ENCODE peak calls at places on chromosomes 6 and 20, in nine cellular contexts. One of them, this sample, is unnamed.

GRCh38 chr20:32354592-32355416 is 3.3 kb upstream of the ASXL1 start:
- DNase-seq in T-cell: no peak
- DNase-seq in AG20443: no peak
- DNase-seq in activated CD4-positive, alpha-beta T cell treated with anti-CD3 and anti-CD28 coated beads, Interleukin-2, amount 50 U/mL, for 1 hour: no peak
- DNase-seq in left cardiac atrium: no peak
- DNase-seq in T1000: peak
- DNase-seq in D341Med: no peak
- DNase-seq in A172: peak
- DNase-seq in H7: no peak
- DNase-seq in this sample: no peak

GRCh38 chr20:17782768-17783167 is 83.0 kb downstream of the BANF2 start:
- DNase-seq in T1000: no peak
- DNase-seq in left cardiac atrium: no peak
- DNase-seq in AG20443: no peak
- DNase-seq in A172: no peak
- DNase-seq in H7: no peak
- DNase-seq in activated CD4-positive, alpha-beta T cell treated with anti-CD3 and anti-CD28 coated beads, Interleukin-2, amount 50 U/mL, for 1 hour: no peak
- DNase-seq in D341Med: no peak
- DNase-seq in T-cell: no peak
- DNase-seq in this sample: no peak

GRCh38 chr6:16058188-16058780 is 70.6 kb upstream of the MYLIP start:
- DNase-seq in D341Med: no peak
- DNase-seq in activated CD4-positive, alpha-beta T cell treated with anti-CD3 and anti-CD28 coated beads, Interleukin-2, amount 50 U/mL, for 1 hour: no peak
- DNase-seq in H7: no peak
- DNase-seq in T-cell: no peak
- DNase-seq in A172: no peak
- DNase-seq in left cardiac atrium: no peak
- DNase-seq in T1000: no peak
- DNase-seq in AG20443: no peak
- DNase-seq in this sample: no peak

GRCh38 chr6:17583811-17584210 is 16.3 kb upstream of the FAM8A1 start:
- DNase-seq in H7: no peak
- DNase-seq in A172: no peak
- DNase-seq in left cardiac atrium: peak
- DNase-seq in D341Med: no peak
- DNase-seq in T-cell: no peak
- DNase-seq in activated CD4-positive, alpha-beta T cell treated with anti-CD3 and anti-CD28 coated beads, Interleukin-2, amount 50 U/mL, for 1 hour: no peak
- DNase-seq in AG20443: peak
- DNase-seq in T1000: no peak
- DNase-seq in this sample: no peak

GRCh38 chr20:30491016-30491415 is 766.4 kb upstream of the DEFB115 start:
- DNase-seq in H7: no peak
- DNase-seq in left cardiac atrium: no peak
- DNase-seq in A172: no peak
- DNase-seq in T-cell: no peak
- DNase-seq in AG20443: no peak
- DNase-seq in D341Med: no peak
- DNase-seq in activated CD4-positive, alpha-beta T cell treated with anti-CD3 and anti-CD28 coated beads, Interleukin-2, amount 50 U/mL, for 1 hour: no peak
- DNase-seq in T1000: no peak
- DNase-seq in this sample: no peak

GRCh38 chr6:127342946-127343752 is at the start of gene ECHDC1:
- DNase-seq in activated CD4-positive, alpha-beta T cell treated with anti-CD3 and anti-CD28 coated beads, Interleukin-2, amount 50 U/mL, for 1 hour: peak
- DNase-seq in T-cell: peak
- DNase-seq in left cardiac atrium: peak
- DNase-seq in AG20443: peak
- DNase-seq in A172: peak
- DNase-seq in H7: peak
- DNase-seq in T1000: peak
- DNase-seq in D341Med: peak
- DNase-seq in this sample: peak

GRCh38 chr6:169051371-169051770 is 202.3 kb downstream of the THBS2 start:
- DNase-seq in activated CD4-positive, alpha-beta T cell treated with anti-CD3 and anti-CD28 coated beads, Interleukin-2, amount 50 U/mL, for 1 hour: no peak
- DNase-seq in AG20443: no peak
- DNase-seq in A172: no peak
- DNase-seq in T1000: no peak
- DNase-seq in T-cell: no peak
- DNase-seq in D341Med: no peak
- DNase-seq in H7: no peak
- DNase-seq in left cardiac atrium: no peak
- DNase-seq in this sample: no peak

GRCh38 chr6:2600363-2600762 is 150.4 kb downstream of the MYLK4 start:
- DNase-seq in left cardiac atrium: no peak
- DNase-seq in activated CD4-positive, alpha-beta T cell treated with anti-CD3 and anti-CD28 coated beads, Interleukin-2, amount 50 U/mL, for 1 hour: no peak
- DNase-seq in AG20443: no peak
- DNase-seq in T-cell: no peak
- DNase-seq in D341Med: no peak
- DNase-seq in T1000: no peak
- DNase-seq in A172: no peak
- DNase-seq in H7: no peak
- DNase-seq in this sample: no peak

GRCh38 chr6:35044771-35045275 is 96.3 kb downstream of the TCP11 start:
- DNase-seq in D341Med: no peak
- DNase-seq in AG20443: no peak
- DNase-seq in A172: peak
- DNase-seq in left cardiac atrium: no peak
- DNase-seq in T-cell: no peak
- DNase-seq in T1000: no peak
- DNase-seq in activated CD4-positive, alpha-beta T cell treated with anti-CD3 and anti-CD28 coated beads, Interleukin-2, amount 50 U/mL, for 1 hour: no peak
- DNase-seq in H7: no peak
- DNase-seq in this sample: no peak

GRCh38 chr6:132643547-132643946 is 15.4 kb downstream of the TAAR1 start:
- DNase-seq in AG20443: no peak
- DNase-seq in H7: no peak
- DNase-seq in D341Med: no peak
- DNase-seq in T1000: no peak
- DNase-seq in activated CD4-positive, alpha-beta T cell treated with anti-CD3 and anti-CD28 coated beads, Interleukin-2, amount 50 U/mL, for 1 hour: no peak
- DNase-seq in T-cell: no peak
- DNase-seq in left cardiac atrium: no peak
- DNase-seq in A172: no peak
- DNase-seq in this sample: no peak

GRCh38 chr20:9411833-9412232 is 102.6 kb upstream of the LAMP5 start:
- DNase-seq in activated CD4-positive, alpha-beta T cell treated with anti-CD3 and anti-CD28 coated beads, Interleukin-2, amount 50 U/mL, for 1 hour: no peak
- DNase-seq in T-cell: no peak
- DNase-seq in T1000: no peak
- DNase-seq in H7: no peak
- DNase-seq in A172: no peak
- DNase-seq in left cardiac atrium: no peak
- DNase-seq in D341Med: no peak
- DNase-seq in AG20443: no peak
- DNase-seq in this sample: no peak

GRCh38 chr6:5517781-5518180 is 256.5 kb downstream of the FARS2 start:
- DNase-seq in D341Med: no peak
- DNase-seq in left cardiac atrium: no peak
- DNase-seq in AG20443: no peak
- DNase-seq in T1000: no peak
- DNase-seq in A172: no peak
- DNase-seq in activated CD4-positive, alpha-beta T cell treated with anti-CD3 and anti-CD28 coated beads, Interleukin-2, amount 50 U/mL, for 1 hour: peak
- DNase-seq in T-cell: no peak
- DNase-seq in H7: no peak
- DNase-seq in this sample: peak

GRCh38 chr20:44583179-44583578 is 800 bp downstream of the PKIG start:
- DNase-seq in T1000: no peak
- DNase-seq in H7: no peak
- DNase-seq in T-cell: no peak
- DNase-seq in activated CD4-positive, alpha-beta T cell treated with anti-CD3 and anti-CD28 coated beads, Interleukin-2, amount 50 U/mL, for 1 hour: no peak
- DNase-seq in D341Med: no peak
- DNase-seq in left cardiac atrium: no peak
- DNase-seq in A172: no peak
- DNase-seq in AG20443: no peak
- DNase-seq in this sample: no peak

GRCh38 chr6:20542927-20543602 is 8.8 kb downstream of the CDKAL1 start:
- DNase-seq in A172: peak
- DNase-seq in left cardiac atrium: no peak
- DNase-seq in AG20443: no peak
- DNase-seq in H7: no peak
- DNase-seq in activated CD4-positive, alpha-beta T cell treated with anti-CD3 and anti-CD28 coated beads, Interleukin-2, amount 50 U/mL, for 1 hour: no peak
- DNase-seq in D341Med: no peak
- DNase-seq in T1000: no peak
- DNase-seq in T-cell: no peak
- DNase-seq in this sample: no peak

GRCh38 chr6:51536728-51537127 is 550.7 kb downstream of the PKHD1 start:
- DNase-seq in AG20443: no peak
- DNase-seq in T1000: no peak
- DNase-seq in left cardiac atrium: no peak
- DNase-seq in A172: no peak
- DNase-seq in activated CD4-positive, alpha-beta T cell treated with anti-CD3 and anti-CD28 coated beads, Interleukin-2, amount 50 U/mL, for 1 hour: no peak
- DNase-seq in D341Med: no peak
- DNase-seq in T-cell: no peak
- DNase-seq in H7: no peak
- DNase-seq in this sample: no peak

GRCh38 chr6:144285798-144286502 is 815 bp downstream of the UTRN start:
- DNase-seq in T-cell: no peak
- DNase-seq in D341Med: peak
- DNase-seq in AG20443: peak
- DNase-seq in A172: peak
- DNase-seq in H7: peak
- DNase-seq in T1000: peak
- DNase-seq in activated CD4-positive, alpha-beta T cell treated with anti-CD3 and anti-CD28 coated beads, Interleukin-2, amount 50 U/mL, for 1 hour: peak
- DNase-seq in left cardiac atrium: peak
- DNase-seq in this sample: peak

GRCh38 chr6:143027058-143027457 is 33.6 kb upstream of the AIG1 start:
- DNase-seq in D341Med: peak
- DNase-seq in A172: no peak
- DNase-seq in AG20443: peak
- DNase-seq in H7: peak
- DNase-seq in activated CD4-positive, alpha-beta T cell treated with anti-CD3 and anti-CD28 coated beads, Interleukin-2, amount 50 U/mL, for 1 hour: peak
- DNase-seq in T-cell: peak
- DNase-seq in T1000: no peak
- DNase-seq in left cardiac atrium: peak
- DNase-seq in this sample: peak

GRCh38 chr20:46351357-46352058 is 43.2 kb upstream of the CDH22 start:
- DNase-seq in AG20443: no peak
- DNase-seq in T-cell: no peak
- DNase-seq in H7: peak
- DNase-seq in left cardiac atrium: no peak
- DNase-seq in T1000: no peak
- DNase-seq in activated CD4-positive, alpha-beta T cell treated with anti-CD3 and anti-CD28 coated beads, Interleukin-2, amount 50 U/mL, for 1 hour: no peak
- DNase-seq in A172: peak
- DNase-seq in D341Med: no peak
- DNase-seq in this sample: no peak

GRCh38 chr6:7811441-7811840 is 85.5 kb downstream of the BMP6 start:
- DNase-seq in AG20443: no peak
- DNase-seq in activated CD4-positive, alpha-beta T cell treated with anti-CD3 and anti-CD28 coated beads, Interleukin-2, amount 50 U/mL, for 1 hour: no peak
- DNase-seq in left cardiac atrium: no peak
- DNase-seq in T1000: no peak
- DNase-seq in A172: no peak
- DNase-seq in T-cell: no peak
- DNase-seq in H7: no peak
- DNase-seq in D341Med: no peak
- DNase-seq in this sample: no peak

GRCh38 chr6:82072113-82072512 is 175.4 kb downstream of the IBTK start:
- DNase-seq in activated CD4-positive, alpha-beta T cell treated with anti-CD3 and anti-CD28 coated beads, Interleukin-2, amount 50 U/mL, for 1 hour: no peak
- DNase-seq in T1000: no peak
- DNase-seq in AG20443: no peak
- DNase-seq in A172: no peak
- DNase-seq in D341Med: no peak
- DNase-seq in left cardiac atrium: no peak
- DNase-seq in H7: no peak
- DNase-seq in T-cell: no peak
- DNase-seq in this sample: no peak

GRCh38 chr6:32973934-32974333 is 5.5 kb downstream of the BRD2 start:
- DNase-seq in T1000: no peak
- DNase-seq in A172: peak
- DNase-seq in left cardiac atrium: no peak
- DNase-seq in T-cell: no peak
- DNase-seq in D341Med: peak
- DNase-seq in AG20443: peak
- DNase-seq in H7: no peak
- DNase-seq in activated CD4-positive, alpha-beta T cell treated with anti-CD3 and anti-CD28 coated beads, Interleukin-2, amount 50 U/mL, for 1 hour: no peak
- DNase-seq in this sample: no peak

GRCh38 chr6:13511913-13512717 is 24.7 kb upstream of the GFOD1 start:
- DNase-seq in AG20443: no peak
- DNase-seq in D341Med: no peak
- DNase-seq in H7: no peak
- DNase-seq in T-cell: no peak
- DNase-seq in T1000: no peak
- DNase-seq in activated CD4-positive, alpha-beta T cell treated with anti-CD3 and anti-CD28 coated beads, Interleukin-2, amount 50 U/mL, for 1 hour: no peak
- DNase-seq in A172: no peak
- DNase-seq in left cardiac atrium: peak
- DNase-seq in this sample: no peak

GRCh38 chr20:1857403-1857941 is 37.7 kb upstream of the SIRPA start:
- DNase-seq in A172: no peak
- DNase-seq in T-cell: no peak
- DNase-seq in T1000: no peak
- DNase-seq in AG20443: no peak
- DNase-seq in D341Med: no peak
- DNase-seq in left cardiac atrium: no peak
- DNase-seq in activated CD4-positive, alpha-beta T cell treated with anti-CD3 and anti-CD28 coated beads, Interleukin-2, amount 50 U/mL, for 1 hour: no peak
- DNase-seq in H7: peak
- DNase-seq in this sample: no peak

GRCh38 chr20:6829510-6830116 is 62.1 kb downstream of the BMP2 start:
- DNase-seq in D341Med: no peak
- DNase-seq in T1000: no peak
- DNase-seq in T-cell: no peak
- DNase-seq in AG20443: no peak
- DNase-seq in A172: no peak
- DNase-seq in left cardiac atrium: no peak
- DNase-seq in activated CD4-positive, alpha-beta T cell treated with anti-CD3 and anti-CD28 coated beads, Interleukin-2, amount 50 U/mL, for 1 hour: no peak
- DNase-seq in H7: peak
- DNase-seq in this sample: no peak

GRCh38 chr6:41966961-41967311 is 25.3 kb upstream of the CCND3 start:
- DNase-seq in activated CD4-positive, alpha-beta T cell treated with anti-CD3 and anti-CD28 coated beads, Interleukin-2, amount 50 U/mL, for 1 hour: no peak
- DNase-seq in H7: peak
- DNase-seq in D341Med: no peak
- DNase-seq in AG20443: peak
- DNase-seq in left cardiac atrium: no peak
- DNase-seq in T-cell: no peak
- DNase-seq in A172: peak
- DNase-seq in T1000: peak
- DNase-seq in this sample: no peak

GRCh38 chr6:74966712-74967111 is 239.1 kb downstream of the COL12A1 start:
- DNase-seq in T-cell: no peak
- DNase-seq in D341Med: no peak
- DNase-seq in activated CD4-positive, alpha-beta T cell treated with anti-CD3 and anti-CD28 coated beads, Interleukin-2, amount 50 U/mL, for 1 hour: no peak
- DNase-seq in AG20443: no peak
- DNase-seq in A172: no peak
- DNase-seq in H7: no peak
- DNase-seq in left cardiac atrium: no peak
- DNase-seq in T1000: no peak
- DNase-seq in this sample: no peak

GRCh38 chr6:36623547-36624459 is 29.6 kb downstream of the SRSF3 start:
- DNase-seq in H7: peak
- DNase-seq in T-cell: peak
- DNase-seq in AG20443: peak
- DNase-seq in T1000: peak
- DNase-seq in activated CD4-positive, alpha-beta T cell treated with anti-CD3 and anti-CD28 coated beads, Interleukin-2, amount 50 U/mL, for 1 hour: peak
- DNase-seq in left cardiac atrium: peak
- DNase-seq in A172: peak
- DNase-seq in D341Med: peak
- DNase-seq in this sample: peak

GRCh38 chr6:137102050-137102848 is 57.5 kb upstream of the IL20RA start:
- DNase-seq in T-cell: no peak
- DNase-seq in T1000: no peak
- DNase-seq in D341Med: no peak
- DNase-seq in activated CD4-positive, alpha-beta T cell treated with anti-CD3 and anti-CD28 coated beads, Interleukin-2, amount 50 U/mL, for 1 hour: no peak
- DNase-seq in H7: no peak
- DNase-seq in AG20443: no peak
- DNase-seq in left cardiac atrium: no peak
- DNase-seq in A172: no peak
- DNase-seq in this sample: no peak

GRCh38 chr20:22795897-22796296 is 211.5 kb upstream of the FOXA2 start:
- DNase-seq in activated CD4-positive, alpha-beta T cell treated with anti-CD3 and anti-CD28 coated beads, Interleukin-2, amount 50 U/mL, for 1 hour: no peak
- DNase-seq in T-cell: no peak
- DNase-seq in T1000: peak
- DNase-seq in AG20443: peak
- DNase-seq in left cardiac atrium: peak
- DNase-seq in A172: peak
- DNase-seq in H7: no peak
- DNase-seq in D341Med: no peak
- DNase-seq in this sample: no peak

GRCh38 chr6:15287670-15288069 is 41.8 kb downstream of the JARID2 start:
- DNase-seq in left cardiac atrium: no peak
- DNase-seq in D341Med: no peak
- DNase-seq in A172: no peak
- DNase-seq in T1000: no peak
- DNase-seq in T-cell: no peak
- DNase-seq in activated CD4-positive, alpha-beta T cell treated with anti-CD3 and anti-CD28 coated beads, Interleukin-2, amount 50 U/mL, for 1 hour: no peak
- DNase-seq in AG20443: no peak
- DNase-seq in H7: no peak
- DNase-seq in this sample: no peak

GRCh38 chr20:19888269-19888669 is 128.9 kb upstream of the NAA20 start:
- DNase-seq in T1000: no peak
- DNase-seq in D341Med: no peak
- DNase-seq in A172: no peak
- DNase-seq in T-cell: no peak
- DNase-seq in left cardiac atrium: no peak
- DNase-seq in activated CD4-positive, alpha-beta T cell treated with anti-CD3 and anti-CD28 coated beads, Interleukin-2, amount 50 U/mL, for 1 hour: no peak
- DNase-seq in H7: no peak
- DNase-seq in AG20443: no peak
- DNase-seq in this sample: no peak